ENCODE peak calls at places on chromosome 11, in four cellular contexts. One of them, this sample, is unnamed.

GRCh38 chr11:26820739-26821138 is 98.9 kb upstream of the SLC5A12 start:
- DNase-seq in progenitor cell of endocrine pancreas: no peak
- DNase-seq in RWPE1: peak; percentile 34
- DNase-seq in testis: no peak
- DNase-seq in this sample: no peak

GRCh38 chr11:128544625-128545024 is 42.7 kb downstream of the ETS1 start:
- DNase-seq in progenitor cell of endocrine pancreas: no peak
- DNase-seq in testis: no peak
- DNase-seq in RWPE1: no peak
- DNase-seq in this sample: no peak

GRCh38 chr11:64760759-64761417 is 1.1 kb upstream of the PYGM start:
- DNase-seq in progenitor cell of endocrine pancreas: no peak
- DNase-seq in RWPE1: no peak
- DNase-seq in testis: peak; percentile 69
- DNase-seq in this sample: no peak

GRCh38 chr11:16000065-16000464 is 356.3 kb downstream of the SOX6 start:
- DNase-seq in testis: no peak
- DNase-seq in progenitor cell of endocrine pancreas: no peak
- DNase-seq in RWPE1: no peak
- DNase-seq in this sample: no peak

GRCh38 chr11:31445621-31446020 is 63.8 kb downstream of the IMMP1L start:
- DNase-seq in RWPE1: no peak
- DNase-seq in progenitor cell of endocrine pancreas: no peak
- DNase-seq in testis: no peak
- DNase-seq in this sample: no peak

GRCh38 chr11:127199306-127199801 is 198.8 kb upstream of the KIRREL3 start:
- DNase-seq in RWPE1: no peak
- DNase-seq in progenitor cell of endocrine pancreas: no peak
- DNase-seq in testis: no peak
- DNase-seq in this sample: no peak

GRCh38 chr11:70066136-70066520 is 12.0 kb upstream of the ANO1 start:
- DNase-seq in RWPE1: no peak
- DNase-seq in testis: no peak
- DNase-seq in progenitor cell of endocrine pancreas: no peak
- DNase-seq in this sample: no peak

GRCh38 chr11:111259871-111260270 is 14.3 kb downstream of the POU2AF2 start:
- DNase-seq in RWPE1: no peak
- DNase-seq in testis: no peak
- DNase-seq in progenitor cell of endocrine pancreas: no peak
- DNase-seq in this sample: no peak

GRCh38 chr11:112343368-112344039 is 82.8 kb upstream of the PLET1 start:
- DNase-seq in RWPE1: no peak
- DNase-seq in testis: no peak
- DNase-seq in progenitor cell of endocrine pancreas: no peak
- DNase-seq in this sample: no peak

GRCh38 chr11:8477151-8477550 is 116.9 kb downstream of the STK33 start:
- DNase-seq in RWPE1: no peak
- DNase-seq in progenitor cell of endocrine pancreas: no peak
- DNase-seq in testis: no peak
- DNase-seq in this sample: no peak
- TF ChIP-seq CTCF in RWPE1: no peak
- TF ChIP-seq CTCF in progenitor cell of endocrine pancreas: no peak
- TF ChIP-seq CTCF in testis: no peak
- TF ChIP-seq CTCF in this sample: no peak

GRCh38 chr11:130069684-130070108 is at the start of gene APLP2:
- DNase-seq in RWPE1: peak; percentile 96
- DNase-seq in progenitor cell of endocrine pancreas: peak; percentile 97
- DNase-seq in testis: peak; percentile 99
- DNase-seq in this sample: peak; percentile 70

GRCh38 chr11:130071211-130071712 is 1.6 kb downstream of the APLP2 start:
- DNase-seq in progenitor cell of endocrine pancreas: no peak
- DNase-seq in testis: no peak
- DNase-seq in RWPE1: peak; percentile 39
- DNase-seq in this sample: no peak

GRCh38 chr11:130068986-130069683 is 559 bp upstream of the APLP2 start:
- DNase-seq in RWPE1: peak; percentile 80
- DNase-seq in progenitor cell of endocrine pancreas: no peak
- DNase-seq in testis: peak; percentile 60
- DNase-seq in this sample: no peak

GRCh38 chr11:130070829-130071205 is 1.1 kb downstream of the APLP2 start:
- DNase-seq in testis: peak; percentile 44
- DNase-seq in RWPE1: no peak
- DNase-seq in progenitor cell of endocrine pancreas: no peak
- DNase-seq in this sample: no peak

DNA sequence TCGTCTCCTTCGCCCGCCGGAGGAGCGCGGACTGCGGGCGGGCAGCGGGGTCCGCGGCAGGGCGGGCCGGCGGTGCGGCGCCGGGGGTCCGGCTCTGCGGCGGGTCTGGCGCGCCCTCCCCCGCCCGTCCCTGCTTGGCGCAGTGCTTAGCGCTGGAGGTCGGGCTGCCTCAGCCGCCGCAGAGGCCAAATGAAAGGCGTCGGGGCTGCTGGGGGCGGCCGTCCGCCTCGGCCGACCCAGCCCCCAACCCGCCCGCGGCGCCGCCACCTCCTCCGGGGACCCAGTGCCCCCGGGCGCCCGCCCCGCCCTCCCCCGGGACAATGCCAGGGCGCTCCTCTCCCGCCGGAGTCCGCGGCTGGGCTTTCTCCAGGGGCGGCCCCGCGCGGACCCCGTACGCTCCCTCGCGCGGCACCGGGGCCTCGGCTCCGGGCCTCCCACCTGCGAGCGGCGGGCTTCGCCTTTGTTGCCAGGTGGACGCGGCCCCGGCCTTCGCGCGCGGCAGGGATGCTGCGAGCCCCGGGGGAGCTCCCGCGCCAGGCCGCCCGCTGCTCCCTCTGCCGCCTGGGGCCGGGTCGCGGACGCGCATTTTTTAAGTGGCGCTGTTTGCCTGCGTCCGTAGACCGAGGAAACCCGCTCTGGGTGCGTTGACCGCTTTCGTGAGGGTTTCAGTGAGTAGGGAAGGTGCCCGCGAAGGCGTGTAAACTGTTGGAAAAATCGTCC is 575 bp downstream of the APLP2 start:
- DNase-seq in progenitor cell of endocrine pancreas: peak; percentile 44
- DNase-seq in RWPE1: peak; percentile 29
- DNase-seq in testis: peak; percentile 45
- DNase-seq in this sample: no peak
- TF ChIP-seq CTCF in progenitor cell of endocrine pancreas: peak; percentile 25
- TF ChIP-seq CTCF in RWPE1: no peak
- TF ChIP-seq CTCF in testis: no peak
- TF ChIP-seq CTCF in this sample: no peak

GRCh38 chr11:124109377-124109776 is 5.9 kb upstream of the VWA5A start:
- DNase-seq in RWPE1: no peak
- DNase-seq in progenitor cell of endocrine pancreas: no peak
- DNase-seq in testis: no peak
- DNase-seq in this sample: no peak

GRCh38 chr11:124113890-124114289 is 1.4 kb upstream of the VWA5A start:
- DNase-seq in progenitor cell of endocrine pancreas: no peak
- DNase-seq in testis: no peak
- DNase-seq in RWPE1: no peak
- DNase-seq in this sample: no peak

GRCh38 chr11:124108158-124108557 is 7.1 kb upstream of the VWA5A start:
- DNase-seq in testis: peak; percentile 26
- DNase-seq in progenitor cell of endocrine pancreas: no peak
- DNase-seq in RWPE1: no peak
- DNase-seq in this sample: no peak
- TF ChIP-seq CTCF in testis: no peak
- TF ChIP-seq CTCF in progenitor cell of endocrine pancreas: peak; percentile 37
- TF ChIP-seq CTCF in RWPE1: no peak
- TF ChIP-seq CTCF in this sample: no peak

GRCh38 chr11:398826-399225 is 4.8 kb downstream of the PKP3 start:
- DNase-seq in testis: no peak
- DNase-seq in progenitor cell of endocrine pancreas: no peak
- DNase-seq in RWPE1: no peak
- DNase-seq in this sample: no peak

GRCh38 chr11:394858-395655 is 1.0 kb downstream of the PKP3 start:
- DNase-seq in testis: no peak
- DNase-seq in RWPE1: no peak
- DNase-seq in progenitor cell of endocrine pancreas: no peak
- DNase-seq in this sample: no peak

GRCh38 chr11:395866-396265 is 1.9 kb downstream of the PKP3 start:
- DNase-seq in testis: no peak
- DNase-seq in RWPE1: no peak
- DNase-seq in progenitor cell of endocrine pancreas: no peak
- DNase-seq in this sample: no peak

GRCh38 chr11:396511-396947 is 2.5 kb downstream of the PKP3 start:
- DNase-seq in progenitor cell of endocrine pancreas: no peak
- DNase-seq in RWPE1: peak; percentile 28
- DNase-seq in testis: peak; percentile 54
- DNase-seq in this sample: no peak

GRCh38 chr11:396948-397548 is 3.0 kb downstream of the PKP3 start:
- DNase-seq in RWPE1: no peak
- DNase-seq in testis: peak; percentile 79
- DNase-seq in progenitor cell of endocrine pancreas: no peak
- DNase-seq in this sample: no peak
- TF ChIP-seq CTCF in RWPE1: no peak
- TF ChIP-seq CTCF in testis: peak; percentile 38
- TF ChIP-seq CTCF in progenitor cell of endocrine pancreas: no peak
- TF ChIP-seq CTCF in this sample: peak; percentile 60

DNA sequence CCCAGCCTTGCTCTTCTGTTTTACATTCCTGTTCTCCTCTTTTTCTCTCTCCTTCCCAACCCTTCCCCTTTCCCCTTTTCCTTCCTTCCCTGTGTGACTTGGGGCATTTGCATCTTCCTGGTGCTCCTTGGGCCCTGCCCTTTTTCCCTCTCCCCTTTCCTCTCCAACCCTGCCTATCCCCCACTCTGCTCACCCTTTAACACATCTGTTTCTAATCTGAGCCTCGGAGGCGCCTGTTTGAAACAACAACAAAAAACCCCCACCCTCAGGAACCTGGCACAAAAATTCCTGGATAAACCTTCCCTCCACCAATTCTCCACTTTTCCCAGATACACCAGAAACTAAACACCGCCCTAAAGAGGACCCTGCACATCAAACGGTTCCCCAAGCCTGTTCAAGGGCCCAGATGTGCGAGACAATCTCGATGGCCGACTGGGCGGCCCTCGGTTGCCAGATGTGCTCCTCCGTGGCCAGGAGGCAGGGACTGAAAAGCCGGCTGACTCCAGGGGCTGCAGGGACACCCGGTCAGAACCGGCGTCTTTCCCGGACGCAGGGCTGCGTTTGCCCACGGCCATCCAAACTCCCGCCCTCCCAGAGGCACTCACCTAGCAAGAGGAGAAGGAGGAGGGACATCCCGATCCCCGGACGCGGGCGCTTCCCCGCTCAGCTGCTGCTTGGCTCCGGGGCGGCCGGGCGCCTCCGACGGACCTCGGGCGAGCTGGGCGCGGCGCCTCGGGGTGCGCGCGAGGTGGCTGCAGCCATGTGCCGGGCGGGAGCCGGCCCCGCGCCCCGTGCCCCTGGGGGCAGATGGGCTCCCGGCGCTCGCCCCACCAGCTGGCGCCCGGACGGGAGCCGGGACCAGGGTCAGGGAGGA is 503 bp downstream of the CLMP start:
- DNase-seq in RWPE1: peak; percentile 44
- DNase-seq in testis: no peak
- DNase-seq in progenitor cell of endocrine pancreas: peak; percentile 11
- DNase-seq in this sample: peak; percentile 28
- TF ChIP-seq CTCF in RWPE1: no peak
- TF ChIP-seq CTCF in testis: no peak
- TF ChIP-seq CTCF in progenitor cell of endocrine pancreas: no peak
- TF ChIP-seq CTCF in this sample: no peak

DNA sequence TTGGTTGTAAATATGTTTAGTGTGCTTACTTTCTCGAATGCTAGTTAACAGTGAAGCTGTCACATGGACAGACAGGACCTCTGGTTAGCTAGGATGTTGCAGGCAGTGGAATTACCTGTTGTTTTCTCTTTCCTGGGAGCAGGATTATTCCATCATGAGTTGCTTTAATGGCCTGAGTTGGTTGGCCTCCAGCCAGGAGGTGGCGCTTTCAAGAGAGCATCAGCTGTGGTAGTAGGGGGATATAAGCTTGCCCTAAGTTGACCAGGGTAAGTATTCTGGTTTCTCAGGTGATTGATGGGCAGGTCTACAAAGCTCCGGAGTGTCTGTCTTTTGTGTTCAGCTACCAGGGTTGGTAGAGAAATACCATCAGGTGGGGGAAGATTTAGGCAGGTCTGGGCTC is 43.5 kb downstream of the NELL1 start:
- DNase-seq in progenitor cell of endocrine pancreas: no peak
- DNase-seq in RWPE1: no peak
- DNase-seq in testis: no peak
- DNase-seq in this sample: no peak
- TF ChIP-seq CTCF in progenitor cell of endocrine pancreas: no peak
- TF ChIP-seq CTCF in RWPE1: no peak
- TF ChIP-seq CTCF in testis: no peak
- TF ChIP-seq CTCF in this sample: no peak

GRCh38 chr11:66477256-66478201 is 2.7 kb upstream of the DPP3 start:
- DNase-seq in testis: no peak
- DNase-seq in progenitor cell of endocrine pancreas: no peak
- DNase-seq in RWPE1: no peak
- DNase-seq in this sample: no peak

GRCh38 chr11:66479741-66480115 is 506 bp upstream of the DPP3 start:
- DNase-seq in testis: no peak
- DNase-seq in progenitor cell of endocrine pancreas: no peak
- DNase-seq in RWPE1: peak; percentile 89
- DNase-seq in this sample: no peak

GRCh38 chr11:66476841-66477251 is 3.4 kb upstream of the DPP3 start:
- DNase-seq in testis: no peak
- DNase-seq in progenitor cell of endocrine pancreas: no peak
- DNase-seq in RWPE1: no peak
- DNase-seq in this sample: no peak

GRCh38 chr11:66478823-66479740 is 1.2 kb upstream of the DPP3 start:
- DNase-seq in RWPE1: peak; percentile 36
- DNase-seq in testis: peak; percentile 30
- DNase-seq in progenitor cell of endocrine pancreas: no peak
- DNase-seq in this sample: no peak

GRCh38 chr11:66480116-66480938 is at the start of gene DPP3:
- DNase-seq in RWPE1: peak; percentile 99
- DNase-seq in progenitor cell of endocrine pancreas: peak; percentile 97
- DNase-seq in testis: peak; percentile 98
- DNase-seq in this sample: peak; percentile 100
- TF ChIP-seq CTCF in RWPE1: no peak
- TF ChIP-seq CTCF in progenitor cell of endocrine pancreas: no peak
- TF ChIP-seq CTCF in testis: peak; percentile 4
- TF ChIP-seq CTCF in this sample: no peak